ENCODE peak calls at places on chromosomes 13 and 19, in four cellular contexts. H is lower lobe of right lung, N is mesothelial cell of epicardium, T is esophagus squamous epithelium. M is an unnamed sample.
A peak's percentile ranks its signal among the peaks of the same experiment; 100 is the strongest.

GRCh38 chr19:41784337-41785239 is 11.8 kb upstream of the CEACAM3 start:
- DNase-seq in N (no peak), H (no peak), T (no peak), M (no peak)

GRCh38 chr19:46979103-46979769 is 40.4 kb upstream of the NPAS1 start:
- DNase-seq in N (no peak), H (no peak), T (no peak), M (peak; percentile 51)

GRCh38 chr19:40229484-40229883 is 3.0 kb upstream of the CCNP start:
- DNase-seq in N (no peak), T (no peak), H (no peak), M (no peak)

GRCh38 chr13:27404680-27405079 is 19.7 kb upstream of the GTF3A start:
- DNase-seq in N (no peak), T (no peak), H (no peak), M (no peak)

GRCh38 chr19:49851456-49852259 is 699 bp downstream of the PTOV1 start:
- DNase-seq in T (no peak), N (peak; percentile 53), H (peak; percentile 53), M (peak; percentile 72)

GRCh38 chr13:86906458-86906857 is 764.7 kb upstream of the SLITRK5 start:
- DNase-seq in H (no peak), T (no peak), N (no peak), M (no peak)

GRCh38 chr19:12937243-12938053 is 961 bp upstream of the CALR start:
- DNase-seq in N (no peak), T (no peak), H (no peak), M (no peak)

GRCh38 chr13:40502236-40502635 is 164.2 kb downstream of the FOXO1 start:
- DNase-seq in N (no peak), H (no peak), T (no peak), M (no peak)

GRCh38 chr13:40352385-40352778 is 314.1 kb downstream of the FOXO1 start:
- DNase-seq in T (no peak), H (no peak), N (no peak), M (no peak)

GRCh38 chr19:53109527-53109926 is 6.3 kb upstream of the ZNF160 start:
- DNase-seq in H (no peak), N (no peak), T (no peak), M (no peak)

GRCh38 chr13:45492538-45492937 is 27.8 kb downstream of the COG3 start:
- DNase-seq in T (no peak), N (no peak), H (no peak), M (no peak)

GRCh38 chr13:32811297-32811800 is 204.9 kb upstream of the KL start:
- DNase-seq in N (no peak), T (no peak), H (no peak), M (peak; percentile 26)

GRCh38 chr19:54307389-54307788 is 5.6 kb downstream of the LILRA5 start:
- DNase-seq in N (no peak), H (no peak), T (no peak), M (no peak)

GRCh38 chr13:32048816-32049215 is 17.2 kb downstream of the FRY start:
- DNase-seq in H (no peak), T (no peak), N (no peak), M (no peak)

GRCh38 chr13:51849145-51850101 is 4.4 kb upstream of the TMEM272 start:
- DNase-seq in N (no peak), H (peak; percentile 61), T (no peak), M (peak; percentile 60)

GRCh38 chr19:10670876-10671804 is 17.0 kb downstream of the ILF3 start:
- DNase-seq in N (no peak), H (no peak), T (no peak), M (no peak)

GRCh38 chr19:48085904-48086864 is 24.4 kb downstream of the PLA2G4C start:
- DNase-seq in H (no peak), N (no peak), T (no peak), M (no peak)

GRCh38 chr13:67048793-67049150 is 181.4 kb downstream of the PCDH9 start:
- DNase-seq in N (no peak), H (no peak), T (no peak), M (no peak)

GRCh38 chr13:67048084-67048792 is 181.9 kb downstream of the PCDH9 start:
- DNase-seq in T (no peak), H (no peak), N (no peak), M (no peak)

GRCh38 chr13:67049744-67050143 is 180.4 kb downstream of the PCDH9 start:
- DNase-seq in T (no peak), H (no peak), N (no peak), M (no peak)

DNA sequence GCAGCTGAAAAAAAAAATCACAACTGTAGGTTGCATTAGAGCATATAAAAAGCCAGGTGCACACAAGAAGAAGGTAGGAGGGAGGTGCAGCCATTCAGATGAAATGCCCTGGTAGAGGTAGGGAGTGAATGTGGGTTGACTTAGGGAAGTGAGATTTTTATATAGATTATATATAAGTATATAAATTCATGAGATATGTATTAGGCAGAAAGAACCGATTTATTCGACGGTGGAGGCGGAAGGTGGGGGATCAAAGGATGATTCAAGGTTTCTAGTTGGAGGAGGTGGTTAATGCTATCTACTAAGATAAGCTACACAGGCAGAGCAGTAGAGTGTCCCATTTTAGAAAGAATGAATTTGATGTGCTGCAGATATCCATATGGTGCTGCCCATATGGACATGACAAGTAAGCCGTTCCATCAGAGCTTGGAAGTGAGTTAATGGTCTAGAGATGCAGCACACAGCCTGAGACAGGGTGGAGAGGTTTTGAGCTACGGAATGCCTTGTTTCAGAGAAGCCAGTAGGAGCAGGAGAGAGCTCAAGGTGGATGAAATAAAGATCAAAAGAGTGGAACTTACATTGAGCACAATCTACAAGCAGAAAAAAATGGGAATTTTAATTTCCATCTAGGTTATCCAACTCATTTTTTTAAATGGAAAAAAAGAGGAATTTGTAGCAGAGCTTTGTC is 177.4 kb downstream of the PCDH9 start:
- DNase-seq in T (no peak), H (no peak), N (no peak), M (no peak)
- TF ChIP-seq CTCF in T (no peak), H (no peak), N (no peak), M (no peak)

GRCh38 chr19:38385804-38386257 is 2.0 kb downstream of the GGN start:
- DNase-seq in T (no peak), N (no peak), H (no peak), M (no peak)

GRCh38 chr19:38383184-38383583 is 4.7 kb downstream of the GGN start:
- DNase-seq in T (no peak), N (no peak), H (no peak), M (no peak)

GRCh38 chr19:38385057-38385803 is 2.6 kb downstream of the GGN start:
- DNase-seq in H (no peak), T (no peak), N (no peak), M (no peak)

GRCh38 chr19:38383743-38384142 is 4.1 kb downstream of the GGN start:
- DNase-seq in H (no peak), N (no peak), T (no peak), M (no peak)

DNA sequence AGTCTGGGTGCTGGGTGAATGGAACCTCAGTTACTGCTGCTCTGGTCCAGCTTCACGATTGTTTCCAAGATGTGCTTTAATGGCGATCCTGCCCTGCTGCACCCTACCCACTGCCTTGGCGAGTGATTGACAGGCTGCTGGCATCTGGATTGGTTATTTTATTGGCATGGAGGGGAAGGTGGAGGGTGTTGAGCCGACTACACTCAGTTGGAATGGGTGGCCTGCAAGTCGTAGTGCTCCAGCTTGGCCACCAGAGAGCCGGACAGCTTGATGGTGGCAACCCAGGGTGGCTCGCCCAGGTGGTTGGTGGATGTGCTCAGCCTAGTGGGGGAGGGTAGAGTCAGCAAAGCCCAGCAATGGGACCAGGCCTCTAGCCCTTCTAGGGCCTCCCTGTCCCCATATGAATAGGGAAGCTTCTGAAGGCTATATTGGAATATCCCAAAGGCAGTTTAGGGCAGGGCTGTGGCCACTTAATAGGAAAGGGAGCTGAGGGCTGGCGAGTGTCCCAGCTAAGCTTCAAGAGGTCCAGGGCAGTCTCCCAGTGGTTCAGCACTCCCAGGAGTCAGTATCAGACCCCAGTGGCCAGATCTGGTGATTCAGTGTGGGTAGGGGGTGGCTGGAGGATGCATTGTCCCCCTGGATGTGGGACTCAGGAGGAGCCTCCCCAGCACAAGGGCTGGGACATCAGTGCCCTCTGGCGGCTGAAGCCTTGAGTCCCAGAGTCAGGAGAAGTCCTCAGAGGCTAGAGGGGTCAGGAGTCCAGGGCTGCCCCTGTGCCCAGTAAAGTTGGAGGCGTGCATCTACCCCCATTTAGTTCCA is 3.4 kb downstream of the GGN start:
- DNase-seq in N (no peak), H (no peak), T (no peak), M (no peak)
- TF ChIP-seq CTCF in N (no peak), H (no peak), T (no peak), M (peak; percentile 28)

GRCh38 chr19:5026706-5027273 is 57.9 kb downstream of the KDM4B start:
- DNase-seq in H (no peak), N (no peak), T (no peak), M (no peak)
- TF ChIP-seq CTCF in H (no peak), N (no peak), T (no peak), M (no peak)

DNA sequence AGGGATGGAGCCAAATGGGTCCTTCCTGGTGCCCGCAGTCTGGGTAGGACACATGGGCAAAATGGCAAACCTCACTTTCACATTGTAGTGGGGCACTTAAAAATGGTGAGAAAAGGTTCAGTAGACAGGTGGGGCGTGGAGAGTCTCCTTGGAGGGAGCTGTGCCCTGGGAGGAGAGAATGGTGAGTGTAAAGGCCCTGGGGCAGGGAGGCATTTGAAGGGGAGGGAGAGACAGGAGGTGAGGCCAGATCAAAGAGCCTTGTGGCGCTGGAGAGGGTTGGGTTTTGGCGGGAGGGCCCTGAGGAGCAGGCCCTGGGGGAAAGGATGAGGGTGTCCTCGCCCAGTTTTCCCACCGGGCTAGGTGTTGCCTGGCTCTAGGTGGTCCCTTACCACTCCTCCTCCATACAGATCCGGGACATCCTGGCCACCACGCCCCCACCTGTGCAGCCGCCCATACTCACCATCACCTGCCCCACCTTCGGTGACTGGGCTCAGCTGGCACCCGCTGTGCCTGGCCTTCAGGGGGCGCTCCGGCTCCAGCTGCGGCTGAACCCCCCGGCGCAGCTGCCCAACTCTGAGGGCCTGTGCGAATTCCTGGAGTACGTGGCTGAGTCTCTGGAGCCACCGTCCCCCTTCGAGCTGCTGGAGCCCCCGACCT is 6.3 kb downstream of the MAP1S start:
- DNase-seq in T (no peak), H (no peak), N (no peak), M (no peak)
- TF ChIP-seq CTCF in T (no peak), H (peak; percentile 17), N (peak; percentile 47), M (peak; percentile 21)

GRCh38 chr13:84917252-84917878 is 881.9 kb downstream of the SLITRK6 start:
- DNase-seq in H (no peak), N (no peak), T (no peak), M (no peak)
- TF ChIP-seq CTCF in H (peak; percentile 43), N (peak; percentile 74), T (peak; percentile 19), M (peak; percentile 41)

M was measured in nephron progenitor cell.